ENCODE peak calls at places on chromosomes 1 and 21, in ten cellular contexts. F is dorsolateral prefrontal cortex; O is activated T-cell treated with anti-CD3 and anti-CD28 coated beads, Interleukin-2, amount 50 U/mL, for 72 hours; J is EL; R is astrocyte of the spinal cord; G is kidney epithelial cell; P is GM12891; X is GM12865; V is NCI-H748 treated with DMSO at 0.1 percent for 48 hours; C is fibroblast of lung. K is an unnamed sample.

GRCh38 chr1:157806431-157807149 is 13.3 kb downstream of the FCRL1 start:
- DNase-seq in C (no peak), G (no peak), V (no peak), J (no peak), O (no peak), X (peak; percentile 92), F (no peak), R (no peak), P (no peak), K (peak; percentile 33)

GRCh38 chr1:59543211-59543668 is 246.3 kb downstream of the FGGY start:
- DNase-seq in F (no peak), C (no peak), R (no peak), O (no peak), G (no peak), J (no peak), V (no peak), P (no peak), X (no peak), K (no peak)

GRCh38 chr1:25590096-25590824 is 26.3 kb upstream of the MAN1C1 start:
- DNase-seq in R (no peak), F (no peak), P (no peak), O (no peak), J (no peak), G (no peak), X (no peak), V (no peak), C (no peak), K (no peak)

GRCh38 chr1:185438936-185439335 is 121.9 kb upstream of the IVNS1ABP start:
- DNase-seq in G (no peak), C (peak; percentile 13), O (no peak), P (no peak), R (peak; percentile 37), X (no peak), J (peak; percentile 23), F (no peak), V (no peak), K (no peak)

GRCh38 chr1:208043690-208044089 is 132.8 kb upstream of the CD34 start:
- DNase-seq in J (no peak), G (no peak), R (no peak), C (no peak), V (no peak), F (peak; percentile 69), X (no peak), P (no peak), O (no peak), K (no peak)

GRCh38 chr1:165328136-165328535 is 28.4 kb downstream of the LMX1A start:
- DNase-seq in G (no peak), X (no peak), C (no peak), V (no peak), O (no peak), P (no peak), J (no peak), F (no peak), R (no peak), K (no peak)

GRCh38 chr1:66947267-66947666 is 22.5 kb downstream of the MIER1 start:
- DNase-seq in R (no peak), P (no peak), F (no peak), X (no peak), C (no peak), V (no peak), J (no peak), O (no peak), G (no peak), K (no peak)

GRCh38 chr21:34936299-34936698 is 112.8 kb downstream of the RUNX1 start:
- DNase-seq in G (no peak), O (no peak), P (no peak), V (peak; percentile 18), R (no peak), F (no peak), X (no peak), C (no peak), J (no peak), K (no peak)

GRCh38 chr1:10909697-10910489 is 102.6 kb upstream of the TARDBP start:
- DNase-seq in X (peak; percentile 72), O (peak; percentile 80), C (peak; percentile 20), J (peak; percentile 34), G (no peak), P (peak; percentile 81), R (no peak), F (no peak), V (no peak), K (peak; percentile 55)

GRCh38 chr1:79128726-79129125 is 122.2 kb upstream of the ADGRL4 start:
- DNase-seq in P (no peak), X (no peak), G (peak; percentile 7), J (peak; percentile 79), O (no peak), F (no peak), C (peak; percentile 83), V (no peak), R (peak; percentile 79), K (no peak)

GRCh38 chr1:155318082-155318481 is 2.6 kb upstream of the RUSC1 start:
- DNase-seq in P (no peak), C (no peak), X (no peak), J (no peak), V (no peak), G (no peak), R (no peak), O (no peak), F (no peak), K (no peak)

GRCh38 chr1:180928272-180929230 is 15.9 kb downstream of the KIAA1614 start:
- DNase-seq in J (no peak), V (no peak), X (no peak), G (no peak), C (no peak), F (no peak), O (no peak), P (no peak), R (no peak), K (no peak)

GRCh38 chr1:55584521-55585401 is 369.6 kb upstream of the USP24 start:
- DNase-seq in P (no peak), F (no peak), V (peak; percentile 46), R (peak; percentile 76), X (no peak), O (no peak), G (no peak), C (peak; percentile 67), J (no peak), K (no peak)

GRCh38 chr1:197884173-197884572 is 18.3 kb upstream of the C1orf53 start:
- DNase-seq in R (no peak), P (no peak), F (no peak), C (no peak), J (no peak), G (no peak), V (no peak), O (no peak), X (no peak), K (no peak)

GRCh38 chr21:33769057-33769456 is 126.8 kb downstream of the ITSN1 start:
- DNase-seq in G (no peak), R (no peak), F (no peak), C (peak; percentile 35), X (no peak), O (no peak), V (no peak), P (no peak), J (peak; percentile 18), K (no peak)

GRCh38 chr1:40096646-40096976 is 441 bp downstream of the PPT1 start:
- DNase-seq in J (no peak), R (no peak), C (no peak), O (no peak), V (no peak), P (no peak), X (peak; percentile 10), G (no peak), F (no peak), K (no peak)

GRCh38 chr1:154158307-154159125 is 3.6 kb upstream of the NUP210L start:
- DNase-seq in P (no peak), O (no peak), G (no peak), C (no peak), R (no peak), F (no peak), J (no peak), X (peak; percentile 51), V (no peak), K (no peak)

GRCh38 chr1:222195857-222196256 is 352.0 kb downstream of the HHIPL2 start:
- DNase-seq in J (no peak), V (no peak), R (no peak), O (no peak), C (peak; percentile 16), G (no peak), X (no peak), F (no peak), P (no peak), K (no peak)

GRCh38 chr1:162035241-162035640 is 11.6 kb upstream of the OLFML2B start:
- DNase-seq in F (no peak), P (no peak), C (peak; percentile 60), R (no peak), J (peak; percentile 51), O (peak; percentile 4), V (no peak), G (no peak), X (no peak), K (no peak)

GRCh38 chr1:109295712-109296415 is 10.9 kb downstream of the MYBPHL start:
- DNase-seq in J (no peak), C (no peak), O (no peak), P (no peak), X (no peak), G (no peak), F (no peak), R (no peak), V (no peak), K (no peak)

GRCh38 chr21:43855955-43856354 is 9.1 kb upstream of the AGPAT3 start:
- DNase-seq in C (no peak), F (no peak), G (no peak), X (no peak), P (no peak), R (no peak), O (no peak), V (no peak), J (no peak), K (no peak)

GRCh38 chr1:248585266-248585665 is 10.7 kb upstream of the OR2T34 start:
- DNase-seq in G (no peak), J (no peak), C (no peak), O (no peak), P (no peak), X (no peak), R (no peak), F (no peak), V (no peak), K (no peak)

GRCh38 chr1:98420376-98421097 is 241.0 kb upstream of the SNX7 start:
- DNase-seq in O (no peak), J (peak; percentile 29), R (peak; percentile 37), F (no peak), G (no peak), P (no peak), X (no peak), C (peak; percentile 60), V (no peak), K (no peak)

GRCh38 chr1:237901284-237901870 is 10.7 kb upstream of the ZP4 start:
- DNase-seq in P (peak; percentile 16), V (no peak), X (peak; percentile 2), R (no peak), C (peak; percentile 34), F (no peak), J (peak; percentile 36), G (no peak), O (no peak), K (no peak)

GRCh38 chr1:213973129-213973528 is 14.6 kb upstream of the PROX1 start:
- DNase-seq in X (no peak), O (no peak), J (no peak), V (no peak), F (no peak), C (peak; percentile 50), R (peak; percentile 67), G (no peak), P (no peak), K (no peak)

GRCh38 chr1:42006836-42007235 is 88.1 kb upstream of the HIVEP3 start:
- DNase-seq in O (no peak), R (peak; percentile 10), J (peak; percentile 2), G (no peak), X (no peak), C (peak; percentile 44), P (no peak), V (no peak), F (no peak), K (no peak)

GRCh38 chr1:109979489-109980091 is 5.0 kb upstream of the AHCYL1 start:
- DNase-seq in R (peak; percentile 20), F (no peak), J (peak; percentile 83), P (no peak), X (no peak), V (no peak), C (peak; percentile 59), G (no peak), O (no peak), K (no peak)

GRCh38 chr1:24390924-24391782 is 22.4 kb downstream of the STPG1 start:
- DNase-seq in J (peak; percentile 82), P (no peak), O (peak; percentile 77), X (peak; percentile 91), G (no peak), R (peak; percentile 86), V (peak; percentile 40), F (peak; percentile 81), C (peak; percentile 68), K (no peak)

K was measured in GM18507.